ENCODE peak calls at places on chromosomes 5 and 9, in five cellular contexts. T is HepG2, F is K562, G is A549, H is H1. R is an unnamed sample.

GRCh38 chr5:664343-664993 is 28.7 kb downstream of the TPPP start:
- DNase-seq in T (no peak), F (no peak), G (no peak), H (no peak), R (no peak)

GRCh38 chr9:37840560-37841194 is 40.1 kb downstream of the DCAF10 start:
- DNase-seq in T (no peak), F (peak; percentile 34), G (peak; percentile 20), H (no peak), R (peak; percentile 47)

GRCh38 chr9:36450110-36450732 is 50.2 kb upstream of the RNF38 start:
- DNase-seq in T (peak; percentile 66), F (peak; percentile 30), G (peak; percentile 60), H (no peak), R (peak; percentile 50)

GRCh38 chr9:96418920-96419690 is 935 bp upstream of the ZNF367 start:
- DNase-seq in T (peak; percentile 73), F (peak; percentile 71), G (peak; percentile 80), H (peak; percentile 85), R (peak; percentile 62)

GRCh38 chr5:137342764-137343163 is 156.4 kb downstream of the SPOCK1 start:
- DNase-seq in T (no peak), F (no peak), G (no peak), H (no peak), R (peak; percentile 76)

GRCh38 chr5:138748630-138749081 is 4.6 kb upstream of the CTNNA1 start:
- DNase-seq in T (no peak), F (no peak), G (no peak), H (no peak), R (no peak)

GRCh38 chr5:80960531-80961375 is 590 bp downstream of the RASGRF2 start:
- DNase-seq in T (peak; percentile 18), F (no peak), G (peak; percentile 47), H (peak; percentile 75), R (peak; percentile 25)

GRCh38 chr9:6305954-6306563 is 22.1 kb upstream of the TPD52L3 start:
- DNase-seq in T (peak; percentile 42), F (no peak), G (peak; percentile 56), H (no peak), R (peak; percentile 72)

GRCh38 chr9:81380960-81381359 is 308.4 kb downstream of the TLE1 start:
- DNase-seq in T (no peak), F (no peak), G (no peak), H (no peak), R (no peak)

GRCh38 chr5:88235346-88235745 is 33.3 kb downstream of the TMEM161B start:
- DNase-seq in T (no peak), F (no peak), G (no peak), H (no peak), R (no peak)

GRCh38 chr5:122390107-122390506 is 78.1 kb downstream of the SNCAIP start:
- DNase-seq in T (no peak), F (no peak), G (no peak), H (no peak), R (no peak)

GRCh38 chr5:10065428-10066000 is 184.2 kb downstream of the ATPSCKMT start:
- DNase-seq in T (no peak), F (no peak), G (no peak), H (no peak), R (no peak)
- TF ChIP-seq JUN in T (no peak), F (no peak), G (no peak), H (no peak), R (no peak)

GRCh38 chr5:141017943-141018342 is 33.2 kb upstream of the PCDHB1 start:
- DNase-seq in T (no peak), F (no peak), G (no peak), H (no peak), R (no peak)

GRCh38 chr5:141022384-141022783 is 28.8 kb upstream of the PCDHB1 start:
- DNase-seq in T (no peak), F (no peak), G (no peak), H (no peak), R (no peak)
- H3K4me3 ChIP-seq in T (no peak overlapping the region), F (no peak overlapping the region), G (no peak overlapping the region), H (no peak overlapping the region), R (no peak overlapping the region)

DNA sequence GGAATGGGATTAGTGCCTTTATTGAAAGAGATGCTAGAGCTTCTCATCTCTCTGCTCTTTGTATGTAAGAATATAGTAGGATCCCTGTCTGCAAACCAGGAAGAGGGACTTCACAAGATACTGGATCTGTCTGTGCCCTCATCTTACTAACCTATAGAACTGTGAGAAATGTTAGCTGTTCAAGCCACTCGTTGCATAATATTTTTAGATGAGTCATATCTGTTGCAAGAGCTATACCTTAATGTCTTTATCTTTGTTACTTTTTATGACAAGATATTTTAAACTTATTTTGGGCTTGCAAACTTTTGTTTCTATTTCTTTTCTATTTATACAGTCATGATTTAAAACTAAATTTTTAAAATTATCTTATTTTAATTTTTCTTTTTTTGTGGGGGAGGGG is 1296.8 kb upstream of the CDH6 start:
- DNase-seq in T (no peak), F (no peak), G (no peak), H (no peak), R (no peak)
- TF ChIP-seq JUN in T (no peak), F (no peak), G (no peak), H (no peak), R (no peak)

GRCh38 chr9:121210536-121210935 is 8.9 kb upstream of the RAB14 start:
- DNase-seq in T (no peak), F (no peak), G (no peak), H (no peak), R (no peak)

GRCh38 chr9:121204611-121205010 is 2.9 kb upstream of the RAB14 start:
- DNase-seq in T (no peak), F (no peak), G (no peak), H (no peak), R (no peak)

GRCh38 chr9:121204121-121204520 is 2.5 kb upstream of the RAB14 start:
- DNase-seq in T (peak; percentile 65), F (no peak), G (no peak), H (no peak), R (no peak)

GRCh38 chr9:121207371-121207940 is 5.8 kb upstream of the RAB14 start:
- DNase-seq in T (no peak), F (no peak), G (no peak), H (no peak), R (no peak)

GRCh38 chr9:121206516-121207370 is 5.1 kb upstream of the RAB14 start:
- DNase-seq in T (no peak), F (no peak), G (no peak), H (no peak), R (no peak)
- H3K4me3 ChIP-seq in T (no peak overlapping the region), F (no peak overlapping the region), G (no peak overlapping the region), H (no peak overlapping the region), R (no peak overlapping the region)

R was measured in endothelial cell of umbilical vein.